ENCODE peak calls at places on chromosomes 3 and 15, in nine cellular contexts. R is GM13977, D is AG04450, Q is heart left ventricle, Y is glutamatergic neuron, H is cardiac muscle cell, X is ovary, E is endothelial cell, J is thoracic aorta. M is an unnamed sample.
A peak's percentile ranks its signal among the peaks of the same experiment; 100 is the strongest.

GRCh38 chr15:72173864-72174550 is 23.6 kb downstream of the GRAMD2A start:
- DNase-seq in E (no peak), R (no peak), X (no peak), H (no peak), D (no peak), Q (no peak), J (no peak), Y (no peak), M (no peak)

GRCh38 chr15:70856884-70857546 is 3.1 kb upstream of the LARP6 start:
- DNase-seq in Q (peak; percentile 79), J (peak; percentile 58), R (no peak), H (no peak), D (peak; percentile 99), X (peak; percentile 79), E (no peak), Y (no peak), M (no peak)

GRCh38 chr3:173911446-173911845 is 513.9 kb downstream of the NLGN1 start:
- DNase-seq in X (no peak), R (no peak), J (no peak), H (peak; percentile 83), D (no peak), Q (no peak), E (no peak), Y (no peak), M (no peak)

GRCh38 chr15:48754011-48754410 is 56.9 kb downstream of the CEP152 start:
- DNase-seq in Y (no peak), X (no peak), D (no peak), H (no peak), Q (no peak), R (no peak), E (no peak), J (no peak), M (no peak)

GRCh38 chr3:190362258-190362657 is 25.7 kb upstream of the CLDN16 start:
- DNase-seq in E (no peak), Q (no peak), Y (no peak), J (no peak), H (no peak), X (no peak), D (no peak), R (no peak), M (no peak)

GRCh38 chr3:39237012-39237411 is 42.8 kb downstream of the CX3CR1 start:
- DNase-seq in H (no peak), J (no peak), R (no peak), Y (no peak), X (no peak), Q (no peak), E (no peak), D (no peak), M (no peak)

GRCh38 chr15:65939901-65940617 is 70.8 kb downstream of the RAB11A start:
- DNase-seq in D (no peak), X (no peak), H (no peak), Y (no peak), Q (peak; percentile 43), J (no peak), E (no peak), R (no peak), M (no peak)

GRCh38 chr3:52777127-52777958 is at the start of gene ITIH1:
- DNase-seq in Y (peak; percentile 4), R (no peak), Q (no peak), X (peak; percentile 5), D (no peak), J (no peak), E (no peak), H (no peak), M (no peak)

GRCh38 chr3:11953350-11953749 is 50.8 kb upstream of the SYN2 start:
- DNase-seq in D (no peak), H (no peak), R (no peak), Y (no peak), Q (no peak), X (no peak), E (no peak), J (no peak), M (no peak)

GRCh38 chr3:118978393-118978758 is 56.3 kb downstream of the IGSF11 start:
- DNase-seq in X (no peak), Q (no peak), H (no peak), R (no peak), J (no peak), E (no peak), Y (no peak), D (no peak), M (no peak)

GRCh38 chr3:195214381-195214780 is 56.6 kb downstream of the XXYLT1 start:
- DNase-seq in X (no peak), Y (no peak), Q (no peak), D (no peak), H (no peak), R (no peak), J (no peak), E (no peak), M (peak; percentile 27)

GRCh38 chr3:143443851-143444331 is 324.3 kb downstream of the CHST2 start:
- DNase-seq in E (no peak), D (peak; percentile 78), H (no peak), Q (peak; percentile 65), R (no peak), Y (no peak), X (no peak), J (peak; percentile 26), M (no peak)

GRCh38 chr15:77064539-77065308 is 6.2 kb downstream of the TSPAN3 start:
- DNase-seq in J (no peak), D (no peak), R (no peak), Q (no peak), Y (no peak), H (no peak), E (no peak), X (no peak), M (no peak)
- TF ChIP-seq CTCF in J (no peak), D (no peak), R (no peak), Q (no peak), Y (no peak), H (no peak), E (no peak), X (no peak), M (no peak)

GRCh38 chr3:170907519-170908234 is 760 bp downstream of the EIF5A2 start:
- DNase-seq in J (no peak), X (peak; percentile 14), E (peak; percentile 4), H (peak; percentile 5), Y (peak; percentile 14), R (no peak), Q (no peak), D (no peak), M (no peak)

GRCh38 chr3:170911051-170911450 is 2.6 kb upstream of the EIF5A2 start:
- DNase-seq in E (no peak), Q (no peak), R (no peak), H (no peak), D (no peak), Y (no peak), J (no peak), X (no peak), M (no peak)

GRCh38 chr3:170910542-170910941 is 2.1 kb upstream of the EIF5A2 start:
- DNase-seq in R (no peak), H (no peak), J (no peak), Q (no peak), D (no peak), X (no peak), Y (no peak), E (no peak), M (no peak)

GRCh38 chr3:170909129-170909903 is 879 bp upstream of the EIF5A2 start:
- DNase-seq in R (no peak), D (peak; percentile 89), E (no peak), X (peak; percentile 54), H (no peak), Q (no peak), Y (no peak), J (no peak), M (no peak)

DNA sequence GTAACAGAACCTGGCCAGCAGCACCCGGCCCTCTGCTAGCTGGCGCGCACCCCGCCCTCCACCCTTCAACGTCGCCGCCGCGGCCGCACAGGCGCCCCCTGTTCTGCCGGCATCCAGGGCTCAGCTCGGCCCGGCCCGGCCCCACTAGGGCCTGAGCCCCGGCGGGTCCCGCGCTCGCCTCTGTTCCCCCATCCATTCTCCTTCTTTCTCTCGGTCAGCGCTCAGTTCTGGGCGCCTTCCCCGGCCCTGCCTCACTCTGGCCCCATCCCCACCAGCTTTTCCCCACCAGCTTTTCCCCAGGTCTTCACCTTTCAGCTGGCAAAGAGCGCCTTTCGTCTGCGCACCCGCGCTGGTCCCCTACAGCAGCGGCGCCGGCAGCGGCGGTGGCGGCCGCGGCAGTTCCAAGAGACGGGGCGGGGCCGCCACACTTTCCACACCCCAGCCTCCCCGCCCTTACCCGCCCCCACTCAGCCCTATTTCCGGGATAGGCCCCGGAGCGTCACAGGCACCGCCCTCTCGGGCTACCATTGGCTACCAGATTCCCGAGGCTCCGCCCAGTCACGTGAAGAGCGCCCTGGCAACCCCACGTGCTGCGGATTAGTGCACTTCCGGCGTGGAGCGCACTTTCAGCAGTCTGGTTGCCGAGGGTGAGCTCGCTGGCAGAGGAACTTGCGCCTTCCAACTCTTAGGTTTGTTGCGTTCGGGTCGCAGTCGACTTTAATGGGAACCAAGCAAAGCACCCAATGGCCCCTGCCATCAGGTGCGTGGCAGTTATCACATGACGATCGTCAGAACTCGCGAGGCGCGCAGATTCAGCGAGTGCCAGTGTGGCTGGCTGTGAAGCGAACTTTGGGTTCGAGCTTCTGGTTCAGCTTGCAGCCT is at the start of gene EIF5A2:
- DNase-seq in R (peak; percentile 76), Y (peak; percentile 95), Q (peak; percentile 98), X (peak; percentile 97), D (peak; percentile 82), H (peak; percentile 80), J (peak; percentile 93), E (peak; percentile 73), M (peak; percentile 85)
- TF ChIP-seq CTCF in R (no peak), Y (no peak), Q (no peak), X (no peak), D (no peak), H (no peak), J (no peak), E (no peak), M (no peak)

GRCh38 chr3:24069045-24069444 is 124.0 kb downstream of the NR1D2 start:
- DNase-seq in X (no peak), D (no peak), E (no peak), Y (no peak), J (no peak), Q (peak; percentile 31), H (no peak), R (no peak), M (no peak)
- TF ChIP-seq CTCF in X (no peak), D (no peak), E (peak; percentile 24), Y (peak; percentile 29), J (peak; percentile 43), Q (peak; percentile 41), H (peak; percentile 25), R (no peak), M (peak; percentile 45)

GRCh38 chr15:47708595-47708994 is 8.7 kb upstream of the SEMA6D start:
- DNase-seq in D (no peak), Q (no peak), Y (no peak), X (no peak), R (no peak), H (no peak), J (no peak), E (no peak), M (no peak)

GRCh38 chr15:47708116-47708515 is 9.2 kb upstream of the SEMA6D start:
- DNase-seq in Q (no peak), X (no peak), J (no peak), E (no peak), Y (no peak), R (no peak), H (no peak), D (no peak), M (no peak)

DNA sequence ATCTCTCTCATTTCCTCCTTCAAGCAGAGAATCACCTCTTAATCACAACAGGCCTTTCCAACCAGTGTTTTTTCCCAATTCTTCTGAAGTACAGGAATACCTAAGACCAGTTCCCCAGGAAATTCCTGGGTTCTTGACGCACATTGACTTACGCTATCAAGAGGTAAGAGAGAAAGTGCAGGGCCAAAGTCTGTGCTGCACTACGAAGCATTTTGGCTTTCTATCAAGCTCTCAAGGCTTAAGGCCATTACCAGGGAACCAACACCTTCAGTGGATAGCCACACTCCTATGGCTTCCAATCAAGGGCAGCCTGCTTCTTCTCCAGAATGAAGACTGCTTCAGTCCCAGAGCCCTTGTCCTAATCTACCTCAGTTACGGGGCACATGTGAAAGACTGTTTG is 11.7 kb upstream of the SEMA6D start:
- DNase-seq in Q (no peak), R (no peak), H (no peak), D (no peak), X (no peak), Y (no peak), J (no peak), E (no peak), M (no peak)
- TF ChIP-seq CTCF in Q (no peak), R (no peak), H (no peak), D (no peak), X (no peak), Y (no peak), J (no peak), E (no peak), M (no peak)

M was measured in type B pancreatic cell.